ENCODE peak calls at places on chromosomes 6 and 20, in four cellular contexts. One of them, this sample, is unnamed.

GRCh38 chr6:16130932-16131387 is 2.1 kb downstream of the MYLIP start:
- DNase-seq in GM23248: peak; percentile 77
- DNase-seq in mammary epithelial cell: peak; percentile 51
- DNase-seq in IMR-90: peak; percentile 83
- DNase-seq in this sample: peak; percentile 84

GRCh38 chr6:116359835-116360234 is 10.9 kb upstream of the DSE start:
- DNase-seq in GM23248: no peak
- DNase-seq in mammary epithelial cell: no peak
- DNase-seq in IMR-90: no peak
- DNase-seq in this sample: no peak

GRCh38 chr6:109345986-109346385 is 36.3 kb downstream of the CD164 start:
- DNase-seq in GM23248: no peak
- DNase-seq in mammary epithelial cell: no peak
- DNase-seq in IMR-90: no peak
- DNase-seq in this sample: no peak

GRCh38 chr20:44020406-44021148 is 105.9 kb downstream of the TOX2 start:
- DNase-seq in GM23248: no peak
- DNase-seq in mammary epithelial cell: no peak
- DNase-seq in IMR-90: no peak
- DNase-seq in this sample: no peak

GRCh38 chr6:27495386-27496135 is 22.7 kb upstream of the ZNF184 start:
- DNase-seq in GM23248: peak; percentile 85
- DNase-seq in mammary epithelial cell: peak; percentile 93
- DNase-seq in IMR-90: peak; percentile 91
- DNase-seq in this sample: peak; percentile 92

GRCh38 chr6:140271759-140272377 is 897.4 kb upstream of the CITED2 start:
- DNase-seq in GM23248: no peak
- DNase-seq in mammary epithelial cell: no peak
- DNase-seq in IMR-90: no peak
- DNase-seq in this sample: no peak

GRCh38 chr6:2794171-2794730 is 29.1 kb downstream of the WRNIP1 start:
- DNase-seq in GM23248: peak; percentile 37
- DNase-seq in mammary epithelial cell: peak; percentile 71
- DNase-seq in IMR-90: peak; percentile 60
- DNase-seq in this sample: no peak

GRCh38 chr6:31620586-31621319 is at the start of gene PRRC2A:
- DNase-seq in GM23248: peak; percentile 88
- DNase-seq in mammary epithelial cell: no peak
- DNase-seq in IMR-90: peak; percentile 59
- DNase-seq in this sample: no peak

GRCh38 chr6:169292340-169293124 is 38.9 kb upstream of the THBS2 start:
- DNase-seq in GM23248: peak; percentile 94
- DNase-seq in mammary epithelial cell: peak; percentile 91
- DNase-seq in IMR-90: peak; percentile 97
- DNase-seq in this sample: peak; percentile 93

DNA sequence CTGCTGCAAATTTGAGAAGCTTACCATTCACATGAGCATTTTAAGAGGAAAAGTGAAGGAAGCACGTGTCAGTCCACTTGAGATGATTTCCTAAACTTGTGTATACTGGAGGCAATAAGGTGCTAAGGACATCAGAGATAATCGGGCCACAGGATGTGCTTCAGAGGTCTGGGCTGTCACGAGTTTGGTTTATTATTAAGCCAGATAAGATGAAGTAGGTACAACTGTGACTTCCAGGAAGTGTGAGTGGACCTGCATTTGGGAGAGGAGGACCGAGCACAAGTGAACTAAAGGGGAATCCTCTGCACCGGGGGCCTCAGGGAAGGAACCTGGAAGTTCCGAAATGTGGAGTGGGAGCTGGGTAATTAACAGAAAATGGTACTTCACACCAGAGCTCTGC is 1.4 kb downstream of the SAMD5 start:
- DNase-seq in GM23248: no peak
- DNase-seq in mammary epithelial cell: no peak
- DNase-seq in IMR-90: no peak
- DNase-seq in this sample: no peak
- H3K4me3 ChIP-seq in GM23248: no peak overlapping the region
- H3K4me3 ChIP-seq in mammary epithelial cell: peak overlapping the region; percentile 79
- H3K4me3 ChIP-seq in IMR-90: peak overlapping the region; percentile 68
- H3K4me3 ChIP-seq in this sample: peak overlapping the region; percentile 85

GRCh38 chr6:71726121-71726520 is 160.2 kb upstream of the RIMS1 start:
- DNase-seq in GM23248: no peak
- DNase-seq in mammary epithelial cell: no peak
- DNase-seq in IMR-90: no peak
- DNase-seq in this sample: no peak

GRCh38 chr6:71720705-71721104 is 165.6 kb upstream of the RIMS1 start:
- DNase-seq in GM23248: no peak
- DNase-seq in mammary epithelial cell: no peak
- DNase-seq in IMR-90: no peak
- DNase-seq in this sample: no peak

GRCh38 chr6:71724456-71725180 is 161.7 kb upstream of the RIMS1 start:
- DNase-seq in GM23248: peak; percentile 10
- DNase-seq in mammary epithelial cell: no peak
- DNase-seq in IMR-90: no peak
- DNase-seq in this sample: no peak

DNA sequence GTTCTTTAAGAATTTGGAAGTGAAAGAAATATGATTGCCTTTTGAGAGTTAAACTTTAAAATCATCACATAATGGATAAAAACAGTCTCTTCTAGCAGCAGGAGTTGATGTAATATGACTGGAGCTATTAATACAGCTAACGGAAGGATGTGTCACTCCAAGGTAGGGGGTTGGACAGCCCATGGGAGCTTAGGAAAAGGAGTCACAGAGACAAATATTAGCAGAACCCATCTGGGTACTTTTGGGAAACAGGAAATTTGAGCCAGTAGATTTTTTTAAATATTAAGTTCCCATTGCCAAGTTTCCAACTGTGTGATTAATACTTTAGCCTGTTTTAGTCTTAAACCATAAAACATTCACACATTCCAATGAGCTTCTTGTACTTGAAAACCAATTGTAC is 164.7 kb upstream of the RIMS1 start:
- DNase-seq in GM23248: peak; percentile 59
- DNase-seq in mammary epithelial cell: no peak
- DNase-seq in IMR-90: peak; percentile 12
- DNase-seq in this sample: no peak
- H3K9ac ChIP-seq in GM23248: no peak overlapping the region
- H3K9ac ChIP-seq in mammary epithelial cell: no peak overlapping the region
- H3K9ac ChIP-seq in IMR-90: no peak overlapping the region
- H3K9ac ChIP-seq in this sample: no peak overlapping the region

GRCh38 chr6:11738681-11739375 is 39.8 kb downstream of the ADTRP start:
- DNase-seq in GM23248: no peak
- DNase-seq in mammary epithelial cell: no peak
- DNase-seq in IMR-90: no peak
- DNase-seq in this sample: no peak
- H2AFZ ChIP-seq in GM23248: no peak overlapping the region
- H2AFZ ChIP-seq in mammary epithelial cell: no peak overlapping the region
- H2AFZ ChIP-seq in IMR-90: no peak overlapping the region
- H2AFZ ChIP-seq in this sample: no peak overlapping the region

GRCh38 chr6:37139223-37139962 is 30.6 kb upstream of the PIM1 start:
- DNase-seq in GM23248: no peak
- DNase-seq in mammary epithelial cell: no peak
- DNase-seq in IMR-90: no peak
- DNase-seq in this sample: no peak
- H3K4me3 ChIP-seq in GM23248: no peak overlapping the region
- H3K4me3 ChIP-seq in mammary epithelial cell: no peak overlapping the region
- H3K4me3 ChIP-seq in IMR-90: no peak overlapping the region
- H3K4me3 ChIP-seq in this sample: no peak overlapping the region

GRCh38 chr6:28586273-28586672 is 60.6 kb downstream of the GPX5 start:
- DNase-seq in GM23248: no peak
- DNase-seq in mammary epithelial cell: peak; percentile 60
- DNase-seq in IMR-90: no peak
- DNase-seq in this sample: no peak
- H3K9ac ChIP-seq in GM23248: no peak overlapping the region
- H3K9ac ChIP-seq in mammary epithelial cell: peak overlapping the region; percentile 88
- H3K9ac ChIP-seq in IMR-90: no peak overlapping the region
- H3K9ac ChIP-seq in this sample: no peak overlapping the region

GRCh38 chr6:52161689-52162438 is 24.3 kb upstream of the IL17A start:
- DNase-seq in GM23248: no peak
- DNase-seq in mammary epithelial cell: no peak
- DNase-seq in IMR-90: no peak
- DNase-seq in this sample: no peak
- H2AFZ ChIP-seq in GM23248: no peak overlapping the region
- H2AFZ ChIP-seq in mammary epithelial cell: no peak overlapping the region
- H2AFZ ChIP-seq in IMR-90: no peak overlapping the region
- H2AFZ ChIP-seq in this sample: no peak overlapping the region

GRCh38 chr6:134249412-134249758 is 68.5 kb downstream of the SGK1 start:
- DNase-seq in GM23248: no peak
- DNase-seq in mammary epithelial cell: peak; percentile 23
- DNase-seq in IMR-90: peak; percentile 25
- DNase-seq in this sample: peak; percentile 20

GRCh38 chr6:134249759-134250602 is 67.9 kb downstream of the SGK1 start:
- DNase-seq in GM23248: peak; percentile 41
- DNase-seq in mammary epithelial cell: no peak
- DNase-seq in IMR-90: peak; percentile 75
- DNase-seq in this sample: peak; percentile 85

GRCh38 chr6:134245691-134246090 is 72.2 kb downstream of the SGK1 start:
- DNase-seq in GM23248: no peak
- DNase-seq in mammary epithelial cell: peak; percentile 56
- DNase-seq in IMR-90: no peak
- DNase-seq in this sample: no peak

GRCh38 chr6:134247271-134247833 is 70.6 kb downstream of the SGK1 start:
- DNase-seq in GM23248: no peak
- DNase-seq in mammary epithelial cell: peak; percentile 78
- DNase-seq in IMR-90: no peak
- DNase-seq in this sample: no peak

DNA sequence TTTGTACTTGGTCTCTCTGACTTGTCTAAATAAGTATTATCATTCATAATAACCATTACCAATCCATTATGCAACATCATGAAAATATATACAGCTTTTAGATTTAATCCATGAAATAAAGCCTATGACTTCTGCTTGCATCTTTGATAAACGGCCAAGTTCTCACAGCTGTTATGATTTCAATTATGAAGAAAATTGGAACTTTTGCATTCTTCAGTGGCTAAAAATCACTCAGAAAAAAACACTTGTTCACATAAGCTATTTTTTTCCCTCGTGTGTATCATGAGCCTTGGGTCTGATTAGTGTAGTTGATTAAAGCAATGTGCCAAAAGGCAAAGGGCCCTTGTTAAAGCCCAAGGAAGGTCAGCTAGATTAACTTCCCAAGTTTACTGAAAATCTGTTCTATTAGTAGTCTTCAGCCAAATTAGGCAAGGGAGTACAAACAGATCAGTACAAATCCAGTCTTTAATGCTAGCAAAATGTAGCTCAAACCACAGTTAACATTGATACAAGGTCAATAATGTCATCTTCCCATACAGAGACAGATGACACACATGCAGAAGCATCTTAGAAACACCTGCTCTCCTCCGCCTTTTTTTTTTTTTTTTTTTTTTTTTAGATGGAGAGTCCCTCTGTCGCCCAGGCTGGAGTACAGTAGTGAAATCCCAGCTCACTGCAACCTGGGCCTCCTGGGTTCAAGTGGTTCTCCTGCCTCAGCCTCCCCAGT is 69.9 kb downstream of the SGK1 start:
- DNase-seq in GM23248: no peak
- DNase-seq in mammary epithelial cell: no peak
- DNase-seq in IMR-90: no peak
- DNase-seq in this sample: no peak
- H3K4me3 ChIP-seq in GM23248: no peak overlapping the region
- H3K4me3 ChIP-seq in mammary epithelial cell: no peak overlapping the region
- H3K4me3 ChIP-seq in IMR-90: no peak overlapping the region
- H3K4me3 ChIP-seq in this sample: no peak overlapping the region

GRCh38 chr6:158125271-158125670 is 42.8 kb downstream of the SERAC1 start:
- DNase-seq in GM23248: no peak
- DNase-seq in mammary epithelial cell: no peak
- DNase-seq in IMR-90: no peak
- DNase-seq in this sample: no peak

GRCh38 chr6:158124288-158124687 is 43.8 kb downstream of the SERAC1 start:
- DNase-seq in GM23248: no peak
- DNase-seq in mammary epithelial cell: no peak
- DNase-seq in IMR-90: no peak
- DNase-seq in this sample: no peak

GRCh38 chr6:158122048-158122447 is 46.0 kb downstream of the SERAC1 start:
- DNase-seq in GM23248: no peak
- DNase-seq in mammary epithelial cell: peak; percentile 52
- DNase-seq in IMR-90: no peak
- DNase-seq in this sample: no peak

GRCh38 chr6:158115508-158115907 is 52.6 kb downstream of the SERAC1 start:
- DNase-seq in GM23248: no peak
- DNase-seq in mammary epithelial cell: no peak
- DNase-seq in IMR-90: no peak
- DNase-seq in this sample: no peak

GRCh38 chr6:158121335-158121734 is 46.7 kb downstream of the SERAC1 start:
- DNase-seq in GM23248: no peak
- DNase-seq in mammary epithelial cell: no peak
- DNase-seq in IMR-90: no peak
- DNase-seq in this sample: no peak
- H3K9ac ChIP-seq in GM23248: no peak overlapping the region
- H3K9ac ChIP-seq in mammary epithelial cell: no peak overlapping the region
- H3K9ac ChIP-seq in IMR-90: no peak overlapping the region
- H3K9ac ChIP-seq in this sample: no peak overlapping the region

GRCh38 chr6:55100729-55101128 is 73.6 kb upstream of the HCRTR2 start:
- DNase-seq in GM23248: no peak
- DNase-seq in mammary epithelial cell: no peak
- DNase-seq in IMR-90: no peak
- DNase-seq in this sample: no peak
- H2AFZ ChIP-seq in GM23248: no peak overlapping the region
- H2AFZ ChIP-seq in mammary epithelial cell: no peak overlapping the region
- H2AFZ ChIP-seq in IMR-90: no peak overlapping the region
- H2AFZ ChIP-seq in this sample: no peak overlapping the region

GRCh38 chr6:42440027-42440426 is 11.7 kb downstream of the TRERF1 start:
- DNase-seq in GM23248: no peak
- DNase-seq in mammary epithelial cell: no peak
- DNase-seq in IMR-90: peak; percentile 26
- DNase-seq in this sample: peak; percentile 19

GRCh38 chr6:42441661-42442081 is 10.1 kb downstream of the TRERF1 start:
- DNase-seq in GM23248: no peak
- DNase-seq in mammary epithelial cell: no peak
- DNase-seq in IMR-90: peak; percentile 35
- DNase-seq in this sample: peak; percentile 20

GRCh38 chr6:42441059-42441471 is 10.7 kb downstream of the TRERF1 start:
- DNase-seq in GM23248: peak; percentile 44
- DNase-seq in mammary epithelial cell: no peak
- DNase-seq in IMR-90: peak; percentile 81
- DNase-seq in this sample: peak; percentile 94

GRCh38 chr6:42446370-42446769 is 5.4 kb downstream of the TRERF1 start:
- DNase-seq in GM23248: no peak
- DNase-seq in mammary epithelial cell: no peak
- DNase-seq in IMR-90: no peak
- DNase-seq in this sample: no peak

GRCh38 chr6:42443312-42444075 is 8.2 kb downstream of the TRERF1 start:
- DNase-seq in GM23248: peak; percentile 35
- DNase-seq in mammary epithelial cell: no peak
- DNase-seq in IMR-90: no peak
- DNase-seq in this sample: no peak
- H3K4me3 ChIP-seq in GM23248: peak overlapping the region; percentile 23
- H3K4me3 ChIP-seq in mammary epithelial cell: no peak overlapping the region
- H3K4me3 ChIP-seq in IMR-90: no peak overlapping the region
- H3K4me3 ChIP-seq in this sample: no peak overlapping the region

This sample was measured in fibroblast of lung.